ENCODE peak calls at places on chromosome 17, in six cellular contexts. V is T-helper 17 cell, R is RCC 7860, B is T-cell, I is amniotic stem cell, F is naive B cell. G is an unnamed sample.

GRCh38 chr17:44117351-44117750 is 6.1 kb downstream of the HDAC5 start:
- DNase-seq in V (no peak), R (no peak), B (no peak), I (no peak), F (no peak), G (no peak)

GRCh38 chr17:31692632-31693031 is 166.4 kb downstream of the COPRS start:
- DNase-seq in V (no peak), R (no peak), B (no peak), I (no peak), F (no peak), G (no peak)

GRCh38 chr17:1078062-1078711 is 81.3 kb downstream of the TIMM22 start:
- DNase-seq in V (no peak), R (no peak), B (no peak), I (no peak), F (no peak), G (no peak)

GRCh38 chr17:49183341-49183740 is 27.0 kb downstream of the GNGT2 start:
- DNase-seq in V (no peak), R (no peak), B (no peak), I (no peak), F (no peak), G (no peak)

GRCh38 chr17:59342681-59343127 is 11.2 kb downstream of the YPEL2 start:
- DNase-seq in V (no peak), R (no peak), B (no peak), I (no peak), F (no peak), G (no peak)

GRCh38 chr17:82803185-82803584 is 36.6 kb downstream of the ZNF750 start:
- DNase-seq in V (no peak), R (no peak), B (no peak), I (no peak), F (no peak), G (no peak)

GRCh38 chr17:77884019-77884418 is 74.5 kb upstream of the TNRC6C start:
- DNase-seq in V (no peak), R (no peak), B (no peak), I (no peak), F (no peak), G (no peak)

GRCh38 chr17:32274101-32274500 is 8.5 kb downstream of the RHBDL3 start:
- DNase-seq in V (no peak), R (no peak), B (no peak), I (no peak), F (no peak), G (no peak)

GRCh38 chr17:72405662-72406230 is 284.9 kb downstream of the SOX9 start:
- DNase-seq in V (no peak), R (no peak), B (no peak), I (no peak), F (no peak), G (no peak)

GRCh38 chr17:10162034-10162433 is 36.4 kb downstream of the GAS7 start:
- DNase-seq in V (no peak), R (no peak), B (no peak), I (no peak), F (no peak), G (no peak)

GRCh38 chr17:74953129-74953687 is 17.5 kb downstream of the OTOP3 start:
- DNase-seq in V (no peak), R (no peak), B (no peak), I (no peak), F (no peak), G (no peak)

GRCh38 chr17:57943645-57944044 is 11.6 kb downstream of the CUEDC1 start:
- DNase-seq in V (no peak), R (no peak), B (no peak), I (no peak), F (no peak), G (no peak)

GRCh38 chr17:59391026-59391425 is 59.6 kb downstream of the YPEL2 start:
- DNase-seq in V (no peak), R (no peak), B (no peak), I (no peak), F (no peak), G (no peak)

GRCh38 chr17:32327911-32328310 is 14.1 kb downstream of the C17orf75 start:
- DNase-seq in V (no peak), R (no peak), B (no peak), I (no peak), F (no peak), G (no peak)

GRCh38 chr17:36629252-36629847 is 28.0 kb downstream of the MRM1 start:
- DNase-seq in V (peak), R (peak), B (peak), I (no peak), F (peak), G (peak)

GRCh38 chr17:33436321-33436720 is 143.2 kb upstream of the ASIC2 start:
- DNase-seq in V (no peak), R (no peak), B (no peak), I (no peak), F (no peak), G (no peak)

GRCh38 chr17:83128306-83129240 is 49.2 kb downstream of the METRNL start:
- DNase-seq in V (no peak), R (no peak), B (no peak), I (no peak), F (no peak), G (no peak)

GRCh38 chr17:73697872-73698271 is 53.6 kb upstream of the SDK2 start:
- DNase-seq in V (no peak), R (no peak), B (no peak), I (no peak), F (no peak), G (no peak)

GRCh38 chr17:72931163-72931562 is 161.3 kb downstream of the SLC39A11 start:
- DNase-seq in V (no peak), R (peak), B (no peak), I (no peak), F (no peak), G (no peak)

GRCh38 chr17:67573987-67574657 is 143.6 kb upstream of the NOL11 start:
- DNase-seq in V (no peak), R (no peak), B (no peak), I (no peak), F (no peak), G (no peak)

GRCh38 chr17:35788504-35788998 is 6.9 kb downstream of the MMP28 start:
- DNase-seq in V (no peak), R (peak), B (no peak), I (peak), F (no peak), G (no peak)

GRCh38 chr17:7043544-7044268 is at the start of gene SLC16A11:
- DNase-seq in V (no peak), R (no peak), B (no peak), I (no peak), F (peak), G (no peak)

GRCh38 chr17:49887086-49887743 is 39.3 kb upstream of the TAC4 start:
- DNase-seq in V (no peak), R (no peak), B (no peak), I (no peak), F (no peak), G (no peak)

GRCh38 chr17:49575524-49576120 is at the start of gene NXPH3:
- DNase-seq in V (peak), R (no peak), B (no peak), I (no peak), F (peak), G (no peak)

GRCh38 chr17:54902017-54902416 is 1.4 kb downstream of the TOM1L1 start:
- DNase-seq in V (no peak), R (no peak), B (no peak), I (no peak), F (no peak), G (no peak)

GRCh38 chr17:45129940-45130639 is 2.2 kb downstream of the PLCD3 start:
- DNase-seq in V (no peak), R (peak), B (no peak), I (no peak), F (no peak), G (no peak)

GRCh38 chr17:4003501-4004421 is 39.5 kb upstream of the ATP2A3 start:
- DNase-seq in V (no peak), R (no peak), B (no peak), I (no peak), F (no peak), G (no peak)

GRCh38 chr17:19763416-19763815 is 15.3 kb upstream of the ALDH3A1 start:
- DNase-seq in V (no peak), R (no peak), B (no peak), I (no peak), F (no peak), G (no peak)

GRCh38 chr17:1231456-1231855 is 38.8 kb upstream of the BHLHA9 start:
- DNase-seq in V (no peak), R (no peak), B (no peak), I (no peak), F (no peak), G (no peak)

GRCh38 chr17:77635176-77635575 is 323.3 kb upstream of the TNRC6C start:
- DNase-seq in V (no peak), R (no peak), B (no peak), I (no peak), F (no peak), G (no peak)

G was measured in Panc1.